ENCODE peak calls at places on chromosomes 12 and 14, in six cellular contexts. E is CD4-positive, alpha-beta T cell; P is heart right ventricle; D is upper lobe of left lung; S is testis; X is left lung. H is an unnamed sample.

GRCh38 chr14:47442206-47442605 is 233.2 kb downstream of the MDGA2 start:
- DNase-seq in D (no peak), P (no peak), X (no peak), E (no peak), S (peak), H (peak)

GRCh38 chr12:119153477-119154434 is 25.0 kb upstream of the HSPB8 start:
- DNase-seq in P (peak), D (peak), E (no peak), S (peak), X (peak), H (peak)

GRCh38 chr12:30646821-30647220 is 48.8 kb downstream of the IPO8 start:
- DNase-seq in X (no peak), P (no peak), S (no peak), D (no peak), E (no peak), H (no peak)

GRCh38 chr12:112303004-112303403 is 79.2 kb downstream of the HECTD4 start:
- DNase-seq in P (no peak), S (no peak), E (peak), X (no peak), D (no peak), H (peak)

GRCh38 chr12:5507536-5507935 is 75.6 kb downstream of the NTF3 start:
- DNase-seq in P (no peak), X (no peak), D (no peak), S (no peak), E (no peak), H (no peak)

GRCh38 chr12:64042901-64043300 is 179.2 kb downstream of the KICS2 start:
- DNase-seq in E (no peak), S (no peak), P (no peak), X (no peak), D (no peak), H (no peak)

GRCh38 chr12:108815875-108816594 is 41.3 kb downstream of the SSH1 start:
- DNase-seq in P (no peak), X (no peak), E (no peak), D (no peak), S (no peak), H (no peak)

GRCh38 chr12:42143401-42144173 is 1.1 kb downstream of the GXYLT1 start:
- DNase-seq in D (no peak), E (no peak), X (no peak), P (no peak), S (no peak), H (peak)

GRCh38 chr14:33509927-33510535 is 440.8 kb downstream of the EGLN3 start:
- DNase-seq in P (no peak), E (no peak), D (no peak), S (no peak), X (no peak), H (peak)

GRCh38 chr12:95269892-95270291 is 52.3 kb downstream of the VEZT start:
- DNase-seq in D (no peak), X (no peak), P (no peak), S (no peak), E (no peak), H (no peak)

GRCh38 chr14:95191445-95192199 is 34.3 kb upstream of the DICER1 start:
- DNase-seq in X (no peak), E (no peak), P (no peak), S (no peak), D (no peak), H (no peak)

GRCh38 chr14:62654641-62655040 is 390.6 kb downstream of the KCNH5 start:
- DNase-seq in P (no peak), X (no peak), D (no peak), S (no peak), E (no peak), H (no peak)

GRCh38 chr12:19915392-19916192 is 452.7 kb upstream of the PDE3A start:
- DNase-seq in D (no peak), P (no peak), X (no peak), S (no peak), E (no peak), H (peak)

GRCh38 chr12:47652491-47653234 is 53.2 kb downstream of the RPAP3 start:
- DNase-seq in S (peak), E (no peak), X (no peak), P (no peak), D (peak), H (no peak)

GRCh38 chr12:117896009-117896408 is 72.8 kb downstream of the KSR2 start:
- DNase-seq in E (no peak), D (no peak), P (no peak), X (no peak), S (no peak), H (no peak)

GRCh38 chr14:61280092-61280525 is 1.0 kb downstream of the TMEM30B start:
- DNase-seq in E (peak), D (peak), S (peak), P (no peak), X (peak), H (no peak)

GRCh38 chr14:101234588-101234937 is 326.7 kb upstream of the DIO3 start:
- DNase-seq in S (no peak), P (no peak), E (no peak), D (no peak), X (no peak), H (no peak)

GRCh38 chr14:100454437-100454836 is 131.3 kb downstream of the SLC25A47 start:
- DNase-seq in P (no peak), S (no peak), E (no peak), D (no peak), X (no peak), H (no peak)

GRCh38 chr14:36974985-36975384 is 197.4 kb downstream of the SLC25A21 start:
- DNase-seq in E (no peak), X (no peak), S (no peak), P (no peak), D (no peak), H (no peak)

GRCh38 chr12:75891072-75891471 is 140.5 kb downstream of the PHLDA1 start:
- DNase-seq in E (no peak), S (no peak), X (no peak), P (no peak), D (no peak), H (no peak)

GRCh38 chr12:78035913-78036658 is 205.4 kb downstream of the NAV3 start:
- DNase-seq in E (no peak), P (no peak), D (no peak), S (peak), X (peak), H (no peak)

GRCh38 chr14:21191809-21192446 is 36.1 kb upstream of the OR5AU1 start:
- DNase-seq in S (peak), X (peak), P (peak), E (peak), D (peak), H (no peak)

GRCh38 chr14:53536446-53536845 is 383.3 kb upstream of the DDHD1 start:
- DNase-seq in X (no peak), P (no peak), D (no peak), S (no peak), E (no peak), H (no peak)

GRCh38 chr14:105204206-105204930 is 23.3 kb upstream of the NUDT14 start:
- DNase-seq in P (peak), X (no peak), S (peak), D (peak), E (no peak), H (no peak)

GRCh38 chr12:26546535-26547314 is 286.3 kb downstream of the ITPR2 start:
- DNase-seq in P (no peak), D (no peak), X (no peak), E (no peak), S (no peak), H (no peak)

GRCh38 chr12:18753481-18754117 is 15.7 kb downstream of the CAPZA3 start:
- DNase-seq in D (peak), X (peak), S (no peak), E (no peak), P (peak), H (peak)

GRCh38 chr14:65225299-65226159 is 123.2 kb upstream of the MAX start:
- DNase-seq in D (no peak), P (no peak), S (no peak), E (no peak), X (no peak), H (no peak)

GRCh38 chr14:68975667-68976066 is 3.4 kb downstream of the ACTN1 start:
- DNase-seq in P (no peak), D (no peak), E (no peak), X (no peak), S (no peak), H (peak)

GRCh38 chr14:57957441-57957840 is 91.5 kb upstream of the SLC35F4 start:
- DNase-seq in P (no peak), D (no peak), S (no peak), X (no peak), E (no peak), H (no peak)

GRCh38 chr12:116060765-116061164 is 216.7 kb downstream of the MED13L start:
- DNase-seq in E (no peak), D (no peak), S (no peak), P (no peak), X (no peak), H (no peak)

GRCh38 chr14:77219591-77219990 is 38.0 kb downstream of the TMEM63C start:
- DNase-seq in E (no peak), D (no peak), X (no peak), P (peak), S (peak), H (no peak)

GRCh38 chr14:54671537-54671936 is 104.6 kb downstream of the SAMD4A start:
- DNase-seq in X (no peak), D (no peak), P (no peak), S (no peak), E (no peak), H (no peak)

GRCh38 chr14:54672688-54673087 is 105.8 kb downstream of the SAMD4A start:
- DNase-seq in D (no peak), X (no peak), E (no peak), S (no peak), P (no peak), H (no peak)

GRCh38 chr14:54674342-54674741 is 107.4 kb downstream of the SAMD4A start:
- DNase-seq in X (no peak), P (no peak), S (no peak), E (no peak), D (no peak), H (no peak)

GRCh38 chr14:54672181-54672580 is 105.3 kb downstream of the SAMD4A start:
- DNase-seq in X (no peak), P (no peak), S (no peak), E (no peak), D (no peak), H (no peak)

GRCh38 chr14:54673193-54674121 is 106.5 kb downstream of the SAMD4A start:
- DNase-seq in S (no peak), D (no peak), P (no peak), E (no peak), X (no peak), H (peak)
- H3K27ac ChIP-seq in S (peak), D (no peak), P (peak), E (no peak), X (no peak), H (peak)

GRCh38 chr12:53195516-53196420 is 11.3 kb downstream of the ITGB7 start:
- DNase-seq in D (no peak), P (no peak), X (peak), S (no peak), E (no peak), H (no peak)
- TF ChIP-seq CTCF in D (no peak), P (no peak), X (no peak), S (no peak), E (no peak), H (no peak)

GRCh38 chr12:98741229-98741614 is 96.1 kb downstream of the APAF1 start:
- DNase-seq in D (no peak), P (no peak), E (no peak), X (no peak), S (no peak), H (no peak)
- H3K27ac ChIP-seq in D (no peak), P (no peak), E (no peak), X (no peak), S (no peak), H (no peak)

DNA sequence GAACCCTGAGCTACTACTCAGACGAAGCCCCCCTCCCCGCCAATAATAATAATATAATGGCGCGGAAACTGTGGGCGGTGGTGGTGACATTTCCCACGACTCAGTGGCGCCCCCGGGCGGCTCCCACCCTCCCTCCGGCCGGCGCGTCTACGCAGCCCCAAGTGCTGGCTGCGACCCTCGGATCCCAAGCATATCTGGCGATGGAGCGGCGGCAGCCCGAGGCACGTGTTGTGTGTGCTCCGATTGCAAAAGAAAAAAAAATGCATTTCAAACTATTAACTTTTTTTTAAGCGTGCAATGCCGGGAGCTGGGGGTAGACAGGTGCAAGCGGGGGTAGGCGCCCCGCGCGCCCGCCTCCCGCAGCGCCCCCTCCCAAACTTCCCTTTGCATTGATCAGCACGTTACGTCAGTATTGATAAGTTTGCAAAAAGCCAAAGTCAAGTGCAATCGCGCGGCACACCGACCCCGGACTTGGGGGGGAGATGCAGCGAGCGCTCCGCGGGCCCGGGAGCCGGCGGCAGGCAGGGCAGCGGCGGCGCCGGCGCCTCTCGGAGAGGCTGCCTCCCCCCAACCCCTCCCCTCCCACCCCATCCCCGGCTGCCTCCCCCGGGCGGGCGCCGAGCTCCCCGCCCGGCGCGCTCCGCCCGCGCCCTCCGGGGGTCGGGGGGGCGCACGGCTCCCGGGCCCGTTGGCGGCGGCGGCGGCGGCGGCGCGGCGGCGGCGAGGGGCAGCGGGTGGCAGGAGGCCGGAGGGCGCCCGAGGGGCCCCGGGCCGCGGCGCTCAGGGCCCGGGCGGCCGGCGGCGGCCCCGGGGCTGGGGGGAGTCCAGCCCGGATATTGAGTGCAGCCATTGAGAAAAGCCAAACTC is 113.1 kb upstream of the MYL2 start:
- DNase-seq in X (no peak), S (peak), E (no peak), D (no peak), P (no peak), H (no peak)
- TF ChIP-seq CTCF in X (no peak), S (no peak), E (no peak), D (no peak), P (no peak), H (peak)

GRCh38 chr12:65836419-65837197 is 12.3 kb downstream of the HMGA2 start:
- DNase-seq in X (no peak), E (no peak), D (no peak), S (no peak), P (no peak), H (no peak)
- H3K27ac ChIP-seq in X (no peak), E (no peak), D (no peak), S (no peak), P (no peak), H (peak)

GRCh38 chr12:23472329-23472971 is 477.0 kb downstream of the SOX5 start:
- DNase-seq in X (peak), P (no peak), E (no peak), S (no peak), D (peak), H (no peak)
- TF ChIP-seq CTCF in X (no peak), P (no peak), E (no peak), S (no peak), D (no peak), H (no peak)